ENCODE peak calls at places on chromosomes 2 and 18, in eight cellular contexts. B, T, G, A, H, Z, D and M are unnamed samples.

GRCh38 chr2:43846140-43846793 is 7.5 kb downstream of the ABCG8 start:
- DNase-seq in Z (no peak), T (no peak), G (peak), D (peak), H (no peak), B (peak), A (no peak), M (no peak)

GRCh38 chr2:112923237-112923966 is 12.4 kb downstream of the IL37 start:
- DNase-seq in D (no peak), G (no peak), T (no peak), Z (no peak), B (no peak), A (no peak), H (no peak), M (no peak)

GRCh38 chr2:6648656-6649247 is 217.0 kb downstream of the CMPK2 start:
- DNase-seq in G (no peak), A (no peak), D (no peak), H (no peak), B (no peak), Z (no peak), T (no peak), M (no peak)

GRCh38 chr2:233124449-233125080 is 64.4 kb downstream of the INPP5D start:
- DNase-seq in H (peak), A (peak), D (no peak), G (no peak), B (peak), T (peak), Z (no peak), M (no peak)

GRCh38 chr2:19667085-19667484 is 234.7 kb downstream of the TTC32 start:
- DNase-seq in Z (no peak), H (no peak), A (no peak), G (no peak), D (no peak), B (no peak), T (no peak), M (no peak)

GRCh38 chr2:137380610-137381009 is 583.7 kb upstream of the HNMT start:
- DNase-seq in Z (no peak), A (no peak), G (no peak), H (no peak), T (no peak), D (no peak), B (no peak), M (no peak)

GRCh38 chr2:162318280-162319222 is at the start of gene IFIH1:
- DNase-seq in D (peak), G (peak), H (peak), B (peak), Z (peak), T (peak), A (no peak), M (peak)

GRCh38 chr2:127884436-127884835 is 1.3 kb downstream of the AMMECR1L start:
- DNase-seq in Z (no peak), A (no peak), H (peak), G (no peak), B (no peak), D (no peak), T (no peak), M (no peak)

GRCh38 chr2:49028101-49028500 is 126.2 kb downstream of the FSHR start:
- DNase-seq in T (no peak), A (no peak), G (no peak), D (no peak), Z (no peak), B (no peak), H (no peak), M (no peak)

GRCh38 chr2:1494257-1494656 is 81.0 kb downstream of the TPO start:
- DNase-seq in G (no peak), Z (peak), T (no peak), D (no peak), H (no peak), A (no peak), B (peak), M (no peak)

GRCh38 chr18:39772155-39772919 is 2182.7 kb upstream of the PIK3C3 start:
- DNase-seq in A (no peak), G (no peak), B (no peak), D (no peak), H (no peak), Z (no peak), T (no peak), M (no peak)

GRCh38 chr2:147061269-147061668 is 783.6 kb upstream of the ACVR2A start:
- DNase-seq in H (no peak), T (no peak), A (no peak), Z (no peak), G (no peak), B (no peak), D (no peak), M (no peak)

GRCh38 chr2:159613515-159614336 is 2.6 kb downstream of the BAZ2B start:
- DNase-seq in H (no peak), B (no peak), A (no peak), T (no peak), Z (no peak), D (no peak), G (no peak), M (no peak)

GRCh38 chr2:109422071-109422757 is 191.6 kb downstream of the SEPTIN10 start:
- DNase-seq in H (no peak), B (peak), A (no peak), Z (peak), D (no peak), G (no peak), T (no peak), M (no peak)

GRCh38 chr2:10688921-10689807 is 611 bp downstream of the NOL10 start:
- DNase-seq in A (no peak), D (no peak), G (no peak), T (no peak), H (peak), Z (peak), B (no peak), M (no peak)

GRCh38 chr2:70828914-70829824 is 6.4 kb downstream of the CD207 start:
- DNase-seq in T (no peak), B (no peak), H (no peak), A (no peak), Z (no peak), G (no peak), D (no peak), M (no peak)

DNA sequence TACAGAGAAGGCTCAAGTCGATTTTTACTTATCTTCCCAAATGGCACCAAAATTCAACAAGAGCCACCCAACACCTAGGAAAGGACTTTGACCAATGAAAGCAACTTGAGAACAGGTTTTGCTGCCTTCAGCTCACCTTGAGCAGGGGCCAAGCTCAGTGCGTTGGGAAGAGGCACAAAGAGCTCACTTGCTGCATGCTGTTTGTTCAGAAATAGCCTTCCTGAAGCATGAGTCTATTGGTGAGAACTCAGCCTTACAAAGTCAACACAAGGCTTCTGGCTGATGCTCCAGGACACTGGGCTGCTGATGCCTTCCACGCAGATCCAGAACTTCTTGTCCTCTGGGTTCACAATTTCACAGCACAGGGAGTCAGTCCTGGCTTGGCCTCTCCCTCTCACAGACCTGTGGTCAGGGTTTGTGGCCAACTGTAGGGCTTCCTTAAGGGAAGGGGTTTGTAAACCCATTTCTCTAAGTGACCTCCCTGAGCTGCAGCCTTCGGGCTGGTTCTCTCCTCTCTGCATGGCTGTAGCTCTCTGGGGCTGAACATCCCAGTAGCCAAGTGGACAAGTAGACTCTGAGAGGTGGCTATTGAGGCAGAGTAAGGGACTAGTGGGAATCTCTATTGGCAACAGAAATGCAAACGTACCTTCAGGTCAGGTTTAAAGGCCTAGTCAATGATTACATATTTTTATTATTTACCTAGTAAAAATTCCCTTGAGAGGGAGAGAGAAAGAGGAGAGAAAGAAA is 124.7 kb upstream of the GATA6 start:
- DNase-seq in A (no peak), B (no peak), G (no peak), T (no peak), Z (no peak), D (no peak), H (peak), M (peak)
- TF ChIP-seq POLR2AphosphoS5 in A (no peak), B (no peak), G (no peak), T (no peak), Z (no peak), D (no peak), H (peak), M (peak)

GRCh38 chr2:229843613-229844012 is 78.2 kb downstream of the TRIP12 start:
- DNase-seq in B (no peak), H (no peak), Z (no peak), T (no peak), A (no peak), G (no peak), D (no peak), M (no peak)
- TF ChIP-seq POLR2AphosphoS5 in B (no peak), H (no peak), Z (no peak), T (no peak), A (no peak), G (no peak), D (no peak), M (no peak)

GRCh38 chr2:61910603-61911002 is 5.1 kb downstream of the COMMD1 start:
- DNase-seq in Z (no peak), T (no peak), H (no peak), A (no peak), G (no peak), D (no peak), B (no peak), M (no peak)

GRCh38 chr2:61900246-61900645 is 5.2 kb upstream of the COMMD1 start:
- DNase-seq in B (no peak), Z (no peak), H (no peak), G (peak), A (no peak), T (no peak), D (no peak), M (no peak)

GRCh38 chr2:61911510-61911909 is 6.0 kb downstream of the COMMD1 start:
- DNase-seq in D (no peak), H (no peak), G (no peak), A (no peak), Z (no peak), T (no peak), B (no peak), M (no peak)

GRCh38 chr2:61906187-61906470 is 655 bp downstream of the COMMD1 start:
- DNase-seq in D (no peak), A (no peak), B (no peak), T (no peak), H (no peak), Z (no peak), G (peak), M (no peak)

DNA sequence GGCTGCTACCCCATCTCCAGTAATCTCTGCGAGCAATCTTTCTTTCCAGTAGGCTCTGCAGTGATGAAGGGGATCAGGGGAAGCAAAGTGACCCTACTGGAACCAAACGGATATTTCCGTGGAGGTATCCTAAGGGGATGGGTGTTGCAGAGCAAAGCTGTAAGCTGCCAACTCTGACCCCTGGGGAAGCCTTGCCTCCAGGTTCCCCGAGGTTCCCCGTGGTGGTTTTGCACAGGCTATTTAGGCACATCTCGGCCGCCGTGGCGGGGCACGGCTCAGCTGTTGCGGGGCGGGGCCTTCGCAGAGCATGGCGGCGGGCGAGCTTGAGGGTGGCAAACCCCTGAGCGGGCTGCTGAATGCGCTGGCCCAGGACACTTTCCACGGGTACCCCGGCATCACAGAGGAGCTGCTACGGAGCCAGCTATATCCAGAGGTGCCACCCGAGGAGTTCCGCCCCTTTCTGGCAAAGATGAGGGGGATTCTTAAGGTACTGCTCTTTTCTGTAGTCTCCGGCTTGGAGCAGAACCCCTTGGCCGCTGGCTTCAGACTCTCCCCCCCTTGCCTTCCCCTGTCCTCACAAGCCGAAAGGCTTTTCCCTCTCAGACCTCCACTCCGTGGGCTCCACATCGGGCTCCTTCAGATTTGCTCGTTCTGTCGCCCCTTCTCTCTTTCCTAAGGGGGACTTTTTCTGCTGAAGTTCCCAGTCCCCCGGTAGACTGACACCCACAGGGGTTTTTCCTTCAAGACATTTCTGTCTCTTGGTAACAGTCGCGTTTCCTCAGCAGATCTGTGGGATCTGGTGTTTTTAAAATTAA is at the start of gene COMMD1:
- DNase-seq in A (no peak), D (peak), T (peak), H (peak), B (peak), G (peak), Z (peak), M (peak)
- TF ChIP-seq POLR2AphosphoS5 in A (peak), D (peak), T (peak), H (peak), B (peak), G (peak), Z (peak), M (peak)

GRCh38 chr2:12192762-12193161 is 446.3 kb downstream of the LPIN1 start:
- DNase-seq in T (no peak), B (no peak), G (no peak), Z (no peak), H (no peak), A (no peak), D (no peak), M (no peak)
- TF ChIP-seq POLR2AphosphoS5 in T (no peak), B (peak), G (peak), Z (no peak), H (no peak), A (no peak), D (no peak), M (no peak)

GRCh38 chr18:59540819-59541218 is 156.4 kb downstream of the CCBE1 start:
- DNase-seq in G (no peak), T (no peak), A (no peak), B (no peak), H (no peak), Z (no peak), D (no peak), M (no peak)

GRCh38 chr18:59549797-59550516 is 147.3 kb downstream of the CCBE1 start:
- DNase-seq in D (peak), H (no peak), Z (no peak), B (no peak), A (no peak), G (no peak), T (no peak), M (peak)

GRCh38 chr18:59540356-59540755 is 156.9 kb downstream of the CCBE1 start:
- DNase-seq in T (no peak), H (no peak), G (no peak), B (no peak), A (no peak), D (no peak), Z (no peak), M (no peak)

GRCh38 chr18:59547691-59548182 is 149.5 kb downstream of the CCBE1 start:
- DNase-seq in B (no peak), H (no peak), T (no peak), D (no peak), Z (no peak), G (no peak), A (no peak), M (peak)

DNA sequence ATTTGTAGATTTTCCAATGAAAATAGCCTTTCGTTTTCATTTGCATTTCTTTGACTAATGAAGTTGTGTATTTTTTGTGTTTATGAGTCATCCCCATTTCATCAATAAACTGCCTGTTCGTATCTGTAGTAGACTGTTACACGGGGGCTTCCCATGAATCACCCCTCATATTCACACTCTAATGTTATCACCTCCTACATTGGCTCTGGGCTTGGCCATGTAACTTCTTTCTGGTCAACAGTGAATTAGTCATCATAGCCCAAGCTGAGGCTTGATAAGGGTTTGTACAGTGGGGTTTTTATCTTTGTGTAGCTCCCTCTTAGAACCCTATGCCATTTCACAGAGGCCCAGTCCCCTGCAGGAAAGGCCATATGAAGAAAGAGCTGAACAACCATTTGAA is 151.1 kb downstream of the CCBE1 start:
- DNase-seq in Z (no peak), G (no peak), A (no peak), H (no peak), D (no peak), T (no peak), B (no peak), M (no peak)
- TF ChIP-seq POLR2AphosphoS5 in Z (no peak), G (no peak), A (no peak), H (no peak), D (no peak), T (no peak), B (no peak), M (no peak)